ENCODE peak calls at places on chromosomes 13 and 19, in seven cellular contexts. O is G401; X is posterior cingulate gyrus; L is left cardiac atrium; T is HuH-7.5; P is activated CD4-positive, alpha-beta T cell treated with anti-CD3 and anti-CD28 coated beads, Interleukin-2, amount 50 U/mL, for 48 hours; N is posterior vena cava. H is an unnamed sample.

GRCh38 chr13:25018729-25019115 is 77.2 kb upstream of the PABPC3 start:
- DNase-seq in L (no peak), O (peak; percentile 28), X (no peak), T (no peak), N (no peak), P (no peak), H (no peak)

GRCh38 chr13:51747438-51748434 is 56.2 kb downstream of the DHRS12 start:
- DNase-seq in O (no peak), L (no peak), N (no peak), P (no peak), T (no peak), X (no peak), H (no peak)

GRCh38 chr13:38951525-38952313 is 38.9 kb downstream of the STOML3 start:
- DNase-seq in N (no peak), L (peak; percentile 66), O (no peak), P (peak; percentile 6), T (no peak), X (no peak), H (peak; percentile 72)

GRCh38 chr19:10074153-10074552 is 12.0 kb upstream of the SHFL start:
- DNase-seq in T (peak; percentile 60), P (peak; percentile 63), O (no peak), N (no peak), L (no peak), X (no peak), H (no peak)

GRCh38 chr13:50685491-50685890 is 158.0 kb downstream of the DLEU7 start:
- DNase-seq in X (peak; percentile 83), O (peak; percentile 68), N (no peak), T (no peak), P (no peak), L (peak; percentile 83), H (peak; percentile 86)

GRCh38 chr19:7848779-7849457 is 18.9 kb downstream of the EVI5L start:
- DNase-seq in P (no peak), L (no peak), O (no peak), X (peak; percentile 72), N (no peak), T (no peak), H (no peak)

GRCh38 chr19:44738603-44739585 is 9.6 kb upstream of the BCL3 start:
- DNase-seq in O (no peak), N (no peak), T (no peak), P (no peak), X (no peak), L (no peak), H (peak; percentile 68)

GRCh38 chr13:87122551-87122950 is 548.6 kb upstream of the SLITRK5 start:
- DNase-seq in N (no peak), O (no peak), L (no peak), X (no peak), P (no peak), T (no peak), H (no peak)

GRCh38 chr19:46515879-46516350 is 20.2 kb upstream of the PNMA8B start:
- DNase-seq in T (peak; percentile 58), P (peak; percentile 32), L (no peak), O (peak; percentile 22), X (no peak), N (no peak), H (no peak)

GRCh38 chr13:50529154-50529882 is 314.2 kb downstream of the DLEU7 start:
- DNase-seq in T (no peak), N (peak; percentile 94), L (peak; percentile 90), O (peak; percentile 79), P (peak; percentile 13), X (peak; percentile 75), H (peak; percentile 87)

GRCh38 chr13:36981156-36981743 is 17.9 kb downstream of the ALG5 start:
- DNase-seq in P (no peak), O (peak; percentile 53), L (no peak), X (no peak), T (no peak), N (no peak), H (no peak)

GRCh38 chr19:34985249-34986022 is 14.7 kb upstream of the GRAMD1A start:
- DNase-seq in P (peak; percentile 57), T (no peak), L (peak; percentile 87), O (peak; percentile 96), X (no peak), N (no peak), H (peak; percentile 57)

GRCh38 chr13:21616880-21617279 is 12.9 kb upstream of the MICU2 start:
- DNase-seq in P (no peak), O (no peak), N (no peak), X (no peak), L (no peak), T (peak; percentile 47), H (no peak)

GRCh38 chr13:71618154-71618553 is 248.8 kb downstream of the DACH1 start:
- DNase-seq in O (no peak), L (no peak), T (no peak), N (no peak), P (no peak), X (no peak), H (no peak)

GRCh38 chr19:34241513-34242337 is 12.6 kb upstream of the GARRE1 start:
- DNase-seq in O (no peak), X (no peak), P (peak; percentile 21), L (no peak), T (peak; percentile 52), N (no peak), H (peak; percentile 64)

GRCh38 chr13:104014803-104015645 is 948.8 kb upstream of the SLC10A2 start:
- DNase-seq in N (no peak), L (no peak), X (no peak), P (no peak), T (no peak), O (no peak), H (no peak)

GRCh38 chr13:82654851-82655517 is 1227.3 kb downstream of the SLITRK1 start:
- DNase-seq in O (no peak), N (peak; percentile 93), L (peak; percentile 74), T (no peak), X (peak; percentile 15), P (no peak), H (no peak)

GRCh38 chr19:3375221-3376088 is 9.1 kb downstream of the NFIC start:
- DNase-seq in L (peak; percentile 94), T (no peak), O (peak; percentile 91), P (no peak), X (peak; percentile 89), N (peak; percentile 95), H (peak; percentile 82)

GRCh38 chr19:492091-492531 is 4.2 kb upstream of the MADCAM1 start:
- DNase-seq in N (no peak), P (no peak), L (peak; percentile 21), X (no peak), T (no peak), O (no peak), H (no peak)

GRCh38 chr13:94712287-94712811 is at the start of gene SOX21:
- DNase-seq in X (peak; percentile 43), P (peak; percentile 20), T (no peak), N (peak; percentile 81), L (no peak), O (no peak), H (no peak)

GRCh38 chr19:48982280-48982679 is 10.8 kb downstream of the GYS1 start:
- DNase-seq in N (no peak), X (no peak), L (no peak), P (no peak), T (no peak), O (peak; percentile 26), H (no peak)

GRCh38 chr19:35088514-35088913 is 27.1 kb upstream of the FXYD3 start:
- DNase-seq in P (no peak), O (no peak), L (no peak), X (no peak), N (no peak), T (no peak), H (no peak)

GRCh38 chr19:57886046-57886445 is 2.8 kb downstream of the ZNF814 start:
- DNase-seq in N (no peak), X (no peak), L (no peak), O (no peak), P (no peak), T (no peak), H (no peak)

GRCh38 chr13:107028751-107029150 is 460.8 kb upstream of the ARGLU1 start:
- DNase-seq in P (no peak), N (no peak), T (no peak), X (no peak), O (no peak), L (no peak), H (no peak)

GRCh38 chr19:13839193-13839937 is 37.6 kb upstream of the NANOS3 start:
- DNase-seq in X (no peak), L (peak; percentile 90), O (no peak), N (peak; percentile 98), T (no peak), P (peak; percentile 92), H (peak; percentile 89)

GRCh38 chr19:54312436-54313362 is at the start of gene LILRA5:
- DNase-seq in L (no peak), T (no peak), P (no peak), X (no peak), N (peak; percentile 84), O (no peak), H (no peak)

GRCh38 chr19:36916991-36917390 is 859 bp downstream of the ZNF568 start:
- DNase-seq in N (no peak), X (no peak), P (no peak), L (no peak), T (no peak), O (peak; percentile 27), H (no peak)

GRCh38 chr19:45249261-45250033 is 1.6 kb upstream of the MARK4 start:
- DNase-seq in L (no peak), O (no peak), N (no peak), X (no peak), T (no peak), P (no peak), H (no peak)

H was measured in stomach.